ENCODE peak calls at places on chromosomes 6 and 20, in five cellular contexts. A, O, K, L and N are unnamed samples.

GRCh38 chr6:52162940-52163908 is 23.0 kb upstream of the IL17A start:
- DNase-seq in L (no peak), A (peak), O (peak), K (no peak), N (no peak)

GRCh38 chr6:163947276-163947675 is 532.8 kb downstream of the QKI start:
- DNase-seq in O (no peak), A (no peak), L (no peak), K (no peak), N (no peak)

GRCh38 chr6:21908117-21908848 is 314.7 kb downstream of the SOX4 start:
- DNase-seq in K (no peak), O (no peak), L (no peak), A (no peak), N (no peak)

GRCh38 chr20:62947532-62948300 is 4.8 kb upstream of the SLC17A9 start:
- DNase-seq in A (no peak), K (no peak), O (no peak), L (no peak), N (no peak)

GRCh38 chr20:37270586-37271420 is 9.2 kb upstream of the GHRH start:
- DNase-seq in L (peak), A (peak), K (no peak), O (no peak), N (no peak)

GRCh38 chr6:53794073-53794719 is 609 bp upstream of the LRRC1 start:
- DNase-seq in K (peak), A (peak), O (peak), L (peak), N (no peak)

GRCh38 chr6:158529629-158530028 is 30.3 kb upstream of the TMEM181 start:
- DNase-seq in K (no peak), O (no peak), A (no peak), L (no peak), N (no peak)

GRCh38 chr6:160240691-160241084 is 17.9 kb downstream of the SLC22A2 start:
- DNase-seq in O (no peak), L (no peak), A (no peak), K (no peak), N (no peak)

GRCh38 chr6:30615958-30616810 is 859 bp downstream of the PPP1R10 start:
- DNase-seq in A (peak), O (no peak), L (no peak), K (no peak), N (peak)

GRCh38 chr20:41540459-41540858 is 77.7 kb downstream of the CHD6 start:
- DNase-seq in A (peak), L (no peak), O (no peak), K (no peak), N (no peak)

GRCh38 chr6:15362274-15363160 is 116.6 kb downstream of the JARID2 start:
- DNase-seq in L (no peak), A (peak), K (no peak), O (no peak), N (no peak)

GRCh38 chr6:84633771-84634170 is 130.6 kb downstream of the TBX18 start:
- DNase-seq in A (no peak), K (no peak), O (no peak), L (no peak), N (no peak)

GRCh38 chr6:41051873-41052272 is 1.1 kb upstream of the APOBEC2 start:
- DNase-seq in L (no peak), K (no peak), O (no peak), A (no peak), N (no peak)

GRCh38 chr6:131862486-131862885 is 54.7 kb downstream of the ENPP1 start:
- DNase-seq in K (no peak), A (no peak), L (no peak), O (no peak), N (no peak)

GRCh38 chr20:51432875-51433274 is 109.6 kb downstream of the NFATC2 start:
- DNase-seq in L (no peak), O (no peak), A (no peak), K (no peak), N (no peak)

GRCh38 chr6:170020041-170020583 is 268.7 kb downstream of the ERMARD start:
- DNase-seq in L (no peak), O (no peak), K (no peak), A (no peak), N (no peak)

GRCh38 chr6:125944434-125944816 is 12.1 kb upstream of the HINT3 start:
- DNase-seq in O (no peak), L (no peak), K (no peak), A (peak), N (peak)

GRCh38 chr6:85435872-85436271 is 14.0 kb upstream of the NT5E start:
- DNase-seq in O (no peak), K (no peak), A (no peak), L (no peak), N (no peak)

GRCh38 chr6:36160147-36160760 is 29.9 kb downstream of the MAPK13 start:
- DNase-seq in O (no peak), K (no peak), A (no peak), L (no peak), N (no peak)

GRCh38 chr6:72820153-72820552 is 198.3 kb downstream of the KCNQ5 start:
- DNase-seq in K (no peak), O (no peak), A (no peak), L (no peak), N (no peak)

GRCh38 chr6:27889628-27890315 is 22.4 kb downstream of the OR2B2 start:
- DNase-seq in A (no peak), K (no peak), O (no peak), L (no peak), N (no peak)

GRCh38 chr6:84766118-84766683 is 1.8 kb upstream of the TBX18 start:
- DNase-seq in K (no peak), A (no peak), L (no peak), O (no peak), N (no peak)

GRCh38 chr6:11625302-11625701 is 87.8 kb downstream of the TMEM170B start:
- DNase-seq in A (no peak), L (no peak), O (no peak), K (no peak), N (no peak)

GRCh38 chr6:47308674-47309325 is 905 bp downstream of the TNFRSF21 start:
- DNase-seq in L (no peak), K (peak), O (peak), A (no peak), N (peak)

GRCh38 chr6:7820288-7820835 is 90.2 kb downstream of the TXNDC5 start:
- DNase-seq in L (no peak), A (no peak), O (no peak), K (no peak), N (no peak)

GRCh38 chr6:20826378-20826777 is 292.1 kb downstream of the CDKAL1 start:
- DNase-seq in L (no peak), O (no peak), A (no peak), K (no peak), N (peak)

GRCh38 chr6:44464527-44465310 is 77.2 kb downstream of the CDC5L start:
- DNase-seq in L (no peak), O (no peak), K (no peak), A (peak), N (no peak)
- TF ChIP-seq FOXM1 in L (no peak), O (no peak), K (no peak), A (no peak), N (no peak)

GRCh38 chr20:38774167-38774566 is 25.9 kb downstream of the ACTR5 start:
- DNase-seq in O (no peak), L (no peak), A (no peak), K (no peak), N (no peak)

GRCh38 chr20:38782275-38782674 is 23.2 kb upstream of the PPP1R16B start:
- DNase-seq in L (no peak), A (no peak), O (no peak), K (no peak), N (no peak)

GRCh38 chr20:38776363-38776762 is 28.1 kb downstream of the ACTR5 start:
- DNase-seq in K (no peak), A (no peak), L (no peak), O (no peak), N (no peak)

DNA sequence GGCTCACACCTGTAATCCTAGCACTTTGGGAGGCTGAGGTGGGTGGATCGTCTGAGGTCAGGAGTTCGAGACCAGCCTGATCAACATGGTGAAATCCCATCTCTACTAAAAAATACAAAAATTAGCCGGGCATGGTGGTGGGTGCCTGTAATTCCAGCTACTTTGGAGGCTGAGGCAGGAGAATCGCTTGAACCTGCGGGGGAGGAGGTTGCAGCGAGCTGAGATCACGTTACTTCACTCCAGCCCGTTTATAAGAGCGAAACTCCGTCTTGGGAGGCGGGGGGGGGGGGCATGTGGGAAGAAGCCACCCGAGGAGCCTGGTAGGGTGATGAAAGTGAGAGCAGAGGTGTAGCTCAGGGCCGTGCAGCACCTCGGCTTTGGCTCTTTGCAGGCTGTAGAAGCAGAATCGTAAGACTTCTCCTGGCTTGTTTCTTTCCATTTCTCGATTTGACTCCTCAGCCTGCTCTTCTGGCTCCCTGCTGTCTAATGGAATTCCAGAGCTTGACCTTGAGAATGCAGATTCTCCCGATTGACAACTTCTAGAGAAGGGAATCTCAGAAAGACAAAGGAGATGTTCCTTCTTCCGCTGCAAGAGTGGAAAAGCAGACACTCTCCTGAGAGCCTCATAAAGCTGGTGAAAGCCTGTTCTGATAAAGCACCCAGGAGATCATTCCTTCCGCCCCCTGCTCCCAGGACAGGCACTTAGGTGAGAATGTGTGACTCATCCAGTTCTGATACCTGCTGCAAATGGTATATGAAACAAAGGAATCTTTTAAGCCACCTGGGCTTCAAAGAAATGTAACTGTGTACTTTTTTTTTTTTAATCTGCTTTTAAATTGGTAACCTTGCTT is 26.0 kb upstream of the PPP1R16B start:
- DNase-seq in K (no peak), O (no peak), L (no peak), A (no peak), N (no peak)
- TF ChIP-seq FOXM1 in K (no peak), O (no peak), L (no peak), A (no peak), N (no peak)

DNA sequence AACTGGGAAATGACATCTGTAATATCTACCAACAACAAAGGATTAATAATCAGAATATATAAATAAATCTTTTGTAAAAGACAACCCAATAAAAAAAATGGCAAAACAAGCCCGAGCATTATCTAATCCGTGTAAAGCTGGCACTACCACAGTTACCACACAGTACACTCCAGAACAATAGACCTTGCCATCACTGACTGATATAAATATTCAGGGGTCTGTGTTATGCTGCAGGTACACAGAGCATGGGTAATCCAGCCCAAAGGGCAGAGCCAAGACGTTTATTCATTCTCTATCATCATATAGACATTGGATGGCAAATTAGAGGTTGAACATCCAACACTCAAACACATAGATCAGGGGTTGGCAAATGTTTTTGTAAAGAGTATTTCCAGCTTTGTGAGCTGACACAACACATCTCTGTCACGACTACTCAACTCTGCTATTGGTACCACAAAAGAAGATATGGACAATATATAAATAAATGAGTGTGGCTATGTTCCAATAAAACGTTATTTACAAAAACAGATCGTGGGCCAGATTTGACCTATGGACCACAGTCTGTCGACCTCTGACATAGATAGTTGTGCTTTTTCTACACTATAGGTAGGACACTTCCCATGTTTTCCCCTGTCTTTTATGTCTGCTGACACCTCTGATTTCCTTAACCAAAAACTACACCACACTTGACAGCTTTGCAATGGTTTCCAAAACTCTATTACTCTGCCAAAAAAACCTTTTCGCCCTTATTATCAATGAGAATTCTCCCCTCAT is 4.5 kb downstream of the NCOA6 start:
- DNase-seq in K (no peak), A (no peak), L (no peak), O (no peak), N (no peak)
- TF ChIP-seq FOXM1 in K (no peak), A (no peak), L (no peak), O (no peak), N (no peak)

DNA sequence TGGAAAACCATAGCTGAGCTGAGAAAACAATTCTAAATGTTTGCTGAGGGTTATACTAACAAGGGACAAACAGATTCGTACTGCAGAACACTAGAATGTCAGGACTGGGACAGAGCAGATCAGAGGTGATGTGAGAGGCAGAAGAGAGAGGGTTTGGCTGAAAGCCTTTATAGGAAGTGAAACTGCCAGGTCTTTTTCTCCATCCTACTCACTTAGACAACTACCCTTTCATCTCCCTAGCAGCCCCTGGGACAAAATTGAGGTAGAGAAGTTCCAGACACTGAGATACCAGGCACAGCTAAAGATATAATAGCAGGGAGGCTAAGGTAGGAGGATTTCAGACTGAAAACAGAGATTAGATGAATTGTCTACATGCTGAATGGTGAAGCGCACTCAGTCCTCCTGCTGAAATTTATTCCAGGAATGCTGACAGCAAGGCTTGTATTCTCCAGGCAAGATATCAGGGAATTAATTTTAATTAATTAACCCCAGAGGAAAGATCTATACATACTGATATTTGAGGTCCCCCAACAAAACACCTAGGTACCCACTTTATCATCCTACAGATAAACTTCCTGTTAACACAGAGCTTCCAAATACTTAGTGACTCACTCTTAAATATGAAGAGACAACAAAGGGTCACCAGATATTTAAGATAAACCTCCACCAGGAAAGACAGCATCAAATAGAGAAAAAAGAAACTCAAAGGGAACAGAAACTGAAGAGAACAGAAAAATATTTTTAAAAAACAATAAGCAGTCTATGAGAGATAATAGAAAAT is 12.6 kb upstream of the EIF2S2 start:
- DNase-seq in L (no peak), K (peak), O (no peak), A (no peak), N (no peak)
- TF ChIP-seq FOXM1 in L (no peak), K (no peak), O (no peak), A (no peak), N (no peak)

GRCh38 chr20:64157878-64158277 is 6.4 kb upstream of the MYT1 start:
- DNase-seq in K (no peak), A (no peak), L (no peak), O (no peak), N (no peak)
- TF ChIP-seq FOXM1 in K (no peak), A (no peak), L (no peak), O (no peak), N (no peak)

DNA sequence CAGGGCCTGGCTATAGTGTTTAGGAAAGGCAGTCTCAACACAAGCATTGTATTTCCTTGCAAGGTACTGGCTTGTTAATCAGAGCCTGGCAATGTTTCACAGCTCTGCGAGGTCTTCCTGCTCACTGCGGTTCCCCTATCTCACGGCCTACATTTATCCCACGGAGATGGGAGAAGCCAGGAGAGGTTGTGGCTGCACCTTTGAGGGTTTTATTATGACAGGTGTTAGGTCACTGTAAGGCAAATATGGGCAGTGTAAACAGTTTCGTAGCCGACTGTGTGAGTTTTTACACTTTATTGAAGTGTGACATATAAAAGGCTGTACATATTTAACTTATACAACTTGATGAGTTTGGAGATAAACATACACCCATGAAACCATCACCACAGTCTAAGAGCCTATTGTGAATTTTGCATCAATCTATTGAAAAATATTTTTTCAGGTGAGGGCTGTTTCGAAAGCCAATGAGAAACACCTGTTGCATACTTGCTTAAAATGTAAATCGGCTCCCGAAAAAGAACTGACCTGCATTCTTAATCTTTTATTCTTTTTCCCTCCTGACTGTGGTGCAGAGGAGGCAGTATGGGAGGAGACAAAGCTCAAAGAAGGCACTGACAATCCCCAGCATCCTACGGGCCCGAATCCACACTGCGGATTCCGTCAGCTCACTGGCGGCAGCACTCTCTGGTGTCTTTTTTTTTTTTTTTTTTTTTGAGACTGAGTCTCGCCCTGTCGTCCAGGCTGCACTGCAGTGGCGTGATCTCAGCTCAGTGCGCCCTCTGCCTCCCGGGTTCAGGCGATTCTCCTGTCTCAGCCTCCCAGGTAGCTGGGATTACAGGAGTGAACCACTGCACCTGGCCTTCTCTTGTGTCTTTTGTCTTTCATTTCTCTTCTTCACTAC is 7.5 kb upstream of the RBM38 start:
- DNase-seq in L (no peak), K (no peak), A (no peak), O (no peak), N (no peak)
- TF ChIP-seq FOXM1 in L (no peak), K (no peak), A (no peak), O (no peak), N (no peak)

DNA sequence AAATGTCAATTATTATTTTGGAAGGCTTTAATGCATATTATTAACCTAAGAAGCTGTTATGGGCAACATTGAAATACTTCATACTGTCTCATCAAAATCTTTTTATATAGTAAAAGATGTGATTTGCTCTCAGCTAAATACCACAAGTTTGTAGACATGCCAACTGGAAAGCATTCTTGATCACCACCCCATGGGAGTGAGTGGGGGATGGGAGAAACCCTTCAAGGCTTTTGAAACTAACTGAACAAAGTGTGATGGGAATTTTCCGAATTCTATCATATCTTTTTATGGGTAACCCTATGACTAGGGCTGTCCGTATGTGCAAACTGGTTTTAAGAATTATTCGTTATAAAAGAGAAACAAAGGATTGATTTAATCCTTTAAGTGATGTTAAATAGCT is 377.3 kb upstream of the JAG1 start:
- DNase-seq in K (no peak), L (no peak), O (no peak), A (no peak), N (no peak)
- TF ChIP-seq FOXM1 in K (no peak), L (no peak), O (no peak), A (no peak), N (no peak)